ENCODE peak calls at places on chromosome 5, in four cellular contexts. Q is PC-3, H is HepG2, K is Peyer's patch. S is an unnamed sample.
A peak's percentile ranks its signal among the peaks of the same experiment; 100 is the strongest.

GRCh38 chr5:172540099-172540870 is 86.0 kb upstream of the SH3PXD2B start:
- DNase-seq in Q (no peak), H (no peak), K (no peak), S (peak; percentile 62)

GRCh38 chr5:172383231-172383802 is 71.0 kb downstream of the SH3PXD2B start:
- DNase-seq in Q (peak; percentile 99), H (peak; percentile 92), K (no peak), S (no peak)

GRCh38 chr5:50745221-50745620 is 78.8 kb downstream of the PARP8 start:
- DNase-seq in Q (no peak), H (no peak), K (no peak), S (no peak)

GRCh38 chr5:164362021-164362420 is 856.6 kb downstream of the MAT2B start:
- DNase-seq in Q (no peak), H (no peak), K (no peak), S (no peak)

GRCh38 chr5:164959761-164960160 is 1454.3 kb downstream of the MAT2B start:
- DNase-seq in Q (no peak), H (no peak), K (no peak), S (no peak)

GRCh38 chr5:156367602-156368001 is 40.6 kb downstream of the SGCD start:
- DNase-seq in Q (no peak), H (peak; percentile 2), K (no peak), S (no peak)

GRCh38 chr5:153352685-153353219 is 137.7 kb upstream of the GRIA1 start:
- DNase-seq in Q (no peak), H (no peak), K (no peak), S (no peak)

GRCh38 chr5:36418172-36418979 is 116.7 kb upstream of the RANBP3L start:
- DNase-seq in Q (peak; percentile 86), H (peak; percentile 13), K (no peak), S (no peak)

GRCh38 chr5:134090482-134090881 is 24.0 kb upstream of the TCF7 start:
- DNase-seq in Q (no peak), H (no peak), K (peak; percentile 66), S (no peak)

GRCh38 chr5:85614482-85614881 is 1003.3 kb upstream of the COX7C start:
- DNase-seq in Q (peak; percentile 61), H (no peak), K (no peak), S (no peak)

GRCh38 chr5:143714629-143715028 is 97.3 kb upstream of the HMHB1 start:
- DNase-seq in Q (peak; percentile 60), H (no peak), K (no peak), S (no peak)

GRCh38 chr5:78526049-78526525 is 122.5 kb downstream of the LHFPL2 start:
- DNase-seq in Q (peak; percentile 68), H (no peak), K (no peak), S (no peak)

GRCh38 chr5:16018970-16019369 is 160.6 kb downstream of the MARCHF11 start:
- DNase-seq in Q (no peak), H (no peak), K (no peak), S (no peak)

GRCh38 chr5:64612349-64612961 is 77.8 kb upstream of the SHISAL2B start:
- DNase-seq in Q (peak; percentile 82), H (peak; percentile 39), K (no peak), S (peak; percentile 60)

GRCh38 chr5:18069790-18070189 is 435.5 kb downstream of the TAF11L14 start:
- DNase-seq in Q (no peak), H (no peak), K (no peak), S (no peak)

GRCh38 chr5:146026307-146027010 is 78.9 kb downstream of the PLAC8L1 start:
- DNase-seq in Q (no peak), H (no peak), K (no peak), S (peak; percentile 29)

GRCh38 chr5:123673107-123673506 is 161.1 kb downstream of the CSNK1G3 start:
- DNase-seq in Q (no peak), H (peak; percentile 9), K (no peak), S (no peak)

GRCh38 chr5:54820346-54820745 is 165.0 kb downstream of the ESM1 start:
- DNase-seq in Q (no peak), H (no peak), K (no peak), S (no peak)

GRCh38 chr5:151151263-151151660 is 6.3 kb downstream of the ANXA6 start:
- DNase-seq in Q (no peak), H (no peak), K (no peak), S (no peak)

GRCh38 chr5:96288166-96288844 is 144.7 kb downstream of the PCSK1 start:
- DNase-seq in Q (no peak), H (no peak), K (no peak), S (no peak)

GRCh38 chr5:153618857-153619256 is 128.4 kb downstream of the GRIA1 start:
- DNase-seq in Q (no peak), H (no peak), K (no peak), S (no peak)

GRCh38 chr5:1111727-1112289 is at the start of gene SLC12A7:
- DNase-seq in Q (peak; percentile 77), H (no peak), K (peak; percentile 58), S (no peak)

GRCh38 chr5:139903805-139904565 is 108.4 kb downstream of the PSD2 start:
- DNase-seq in Q (no peak), H (no peak), K (no peak), S (no peak)

GRCh38 chr5:144598451-144599068 is 427.9 kb downstream of the KCTD16 start:
- DNase-seq in Q (no peak), H (no peak), K (no peak), S (no peak)

GRCh38 chr5:170143091-170143490 is 37.4 kb downstream of the FOXI1 start:
- DNase-seq in Q (no peak), H (no peak), K (no peak), S (peak; percentile 86)

GRCh38 chr5:149500922-149501582 is 50.2 kb downstream of the CSNK1A1 start:
- DNase-seq in Q (no peak), H (no peak), K (no peak), S (no peak)

GRCh38 chr5:131536211-131536826 is 98.7 kb downstream of the RAPGEF6 start:
- DNase-seq in Q (no peak), H (no peak), K (no peak), S (no peak)

GRCh38 chr5:98763001-98763630 is 10.3 kb upstream of the RGMB start:
- DNase-seq in Q (peak; percentile 63), H (no peak), K (no peak), S (no peak)

GRCh38 chr5:54615381-54615780 is 97.8 kb downstream of the SNX18 start:
- DNase-seq in Q (no peak), H (no peak), K (no peak), S (no peak)

DNA sequence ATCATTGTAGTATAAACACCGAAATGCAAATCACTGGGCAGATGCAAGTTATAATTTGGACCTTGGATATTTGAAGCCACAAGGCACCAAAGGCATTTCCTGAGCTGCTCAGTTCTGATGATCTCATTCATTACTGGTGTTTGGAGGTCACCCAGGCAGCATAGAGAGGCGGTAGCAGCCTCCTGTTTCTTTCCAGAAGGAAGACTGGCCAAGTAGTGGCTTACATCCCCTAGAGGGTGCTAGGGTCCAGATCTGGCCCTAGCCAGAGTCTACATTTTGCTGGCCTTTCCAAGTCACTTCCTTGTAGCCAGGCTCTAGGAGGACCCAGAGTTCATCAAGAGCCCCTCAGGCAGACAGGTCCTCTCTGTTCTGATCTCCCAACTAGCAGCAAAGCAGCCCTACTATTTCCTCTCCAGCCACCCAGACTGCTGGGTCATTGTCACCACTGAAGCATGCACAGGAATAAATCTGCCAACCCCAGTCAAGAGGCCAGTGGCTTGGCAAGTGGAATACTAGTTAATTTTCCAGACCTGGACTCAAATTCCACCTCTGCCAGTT is 33.4 kb upstream of the TTC1 start:
- DNase-seq in Q (peak; percentile 66), H (peak; percentile 6), K (no peak), S (no peak)
- TF ChIP-seq CTCF in Q (peak; percentile 44), H (no peak), K (no peak), S (no peak)

GRCh38 chr5:177098772-177099152 is 12.0 kb downstream of the FGFR4 start:
- DNase-seq in Q (no peak), H (no peak), K (no peak), S (no peak)
- H3K27ac ChIP-seq in Q (no peak overlapping the region), H (peak overlapping the region; percentile 54), K (peak overlapping the region; percentile 50), S (no peak overlapping the region)

DNA sequence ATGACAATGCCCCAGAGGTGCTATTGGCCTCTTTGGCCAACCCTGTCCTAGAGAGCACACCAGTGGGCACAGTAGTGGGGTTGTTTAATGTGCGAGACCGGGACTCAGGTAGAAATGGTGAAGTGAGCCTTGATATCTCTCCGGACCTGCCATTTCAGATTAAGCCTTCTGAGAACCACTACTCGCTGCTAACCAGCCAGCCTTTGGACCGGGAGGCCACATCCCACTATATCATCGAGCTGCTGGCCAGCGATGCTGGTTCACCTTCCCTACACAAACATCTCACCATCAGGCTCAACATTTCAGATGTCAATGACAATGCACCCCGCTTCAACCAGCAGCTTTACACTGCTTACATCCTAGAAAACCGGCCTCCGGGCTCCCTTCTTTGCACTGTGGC is 1.4 kb downstream of the PCDHGC5 start:
- DNase-seq in Q (no peak), H (no peak), K (no peak), S (no peak)
- H3K4me1 ChIP-seq in Q (peaks cover 15% of the 10 kb centered on the region), H (no peaks in the 10 kb centered on the region), K (no peaks in the 10 kb centered on the region), S (peaks cover 73% of the 10 kb centered on the region)

DNA sequence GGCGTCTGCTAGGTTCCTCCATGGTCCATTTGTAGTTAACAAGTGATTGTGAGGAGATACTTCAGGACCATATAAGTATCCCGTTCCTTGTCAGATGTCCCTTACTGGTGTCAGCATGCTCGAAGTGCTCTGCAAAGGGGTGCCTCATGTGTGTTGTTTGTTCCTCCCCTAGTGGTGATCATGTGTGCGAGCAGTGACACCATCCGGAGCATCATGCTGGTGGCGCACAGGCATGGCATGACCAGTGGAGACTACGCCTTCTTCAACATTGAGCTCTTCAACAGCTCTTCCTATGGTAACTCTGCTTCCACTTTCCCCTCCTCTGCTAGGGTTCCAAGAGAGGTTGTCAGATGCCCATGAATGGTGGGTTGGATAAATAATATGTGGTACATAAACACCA is 13.4 kb downstream of the NPR3 start:
- DNase-seq in Q (no peak), H (no peak), K (no peak), S (no peak)
- TF ChIP-seq CTCF in Q (no peak), H (no peak), K (no peak), S (no peak)